ENCODE peak calls at places on chromosomes 3 and 15, in nine cellular contexts. E is stimulated activated CD4-positive, alpha-beta T cell treated with anti-CD3 and anti-CD28 coated beads, Interleukin-12 subunit alpha, Interleukin-12 subunit beta, amount 100 ng/mL, for 4 hours; D is Daoy; Q is mucosa of gallbladder; T is HEK293T; A is GM12892; J is HTR-8/SVneo; N is HFF-Myc; O is stimulated activated CD8-positive, alpha-beta memory T cell treated with anti-CD3 and anti-CD28 coated beads, Interleukin-4, amount 100 ng/mL, for 1 hour. X is an unnamed sample.

GRCh38 chr3:50193746-50194127 is 2.3 kb downstream of the GNAT1 start:
- DNase-seq in J (no peak), A (no peak), Q (no peak), D (no peak), O (no peak), N (no peak), T (no peak), E (no peak), X (no peak)

GRCh38 chr3:98557324-98558010 is 25.7 kb downstream of the GPR15 start:
- DNase-seq in N (no peak), O (no peak), E (peak; percentile 37), A (no peak), J (no peak), Q (no peak), D (peak; percentile 80), T (no peak), X (no peak)

GRCh38 chr3:10580426-10580825 is 75.0 kb upstream of the ATP2B2 start:
- DNase-seq in D (no peak), Q (no peak), E (no peak), T (no peak), A (no peak), O (no peak), N (no peak), J (no peak), X (no peak)

GRCh38 chr3:24222165-24222805 is 272.4 kb downstream of the THRB start:
- DNase-seq in N (no peak), O (no peak), D (peak; percentile 47), J (peak; percentile 23), Q (no peak), E (no peak), T (no peak), A (no peak), X (no peak)

GRCh38 chr15:75578206-75578947 is 738 bp downstream of the PTPN9 start:
- DNase-seq in O (no peak), A (peak; percentile 41), N (no peak), D (peak; percentile 28), J (peak; percentile 17), E (peak; percentile 19), T (peak; percentile 40), Q (no peak), X (no peak)

GRCh38 chr3:23889950-23890349 is 26.8 kb downstream of the NKIRAS1 start:
- DNase-seq in Q (no peak), T (no peak), O (no peak), E (no peak), J (no peak), A (no peak), D (no peak), N (no peak), X (no peak)

GRCh38 chr15:89749951-89750559 is 994 bp downstream of the MESP1 start:
- DNase-seq in A (no peak), T (no peak), N (no peak), Q (no peak), D (peak; percentile 18), E (peak; percentile 6), O (no peak), J (no peak), X (peak; percentile 16)

GRCh38 chr3:46883252-46884185 is 6.0 kb downstream of the PTH1R start:
- DNase-seq in Q (no peak), N (no peak), A (peak; percentile 53), E (peak; percentile 4), T (peak; percentile 63), J (no peak), O (no peak), D (peak; percentile 18), X (no peak)

GRCh38 chr3:41698931-41699330 is 263.0 kb downstream of the ULK4 start:
- DNase-seq in E (no peak), O (no peak), D (no peak), A (no peak), N (no peak), J (no peak), T (no peak), Q (no peak), X (no peak)

GRCh38 chr15:35281515-35281914 is 196.4 kb upstream of the NANOGP8 start:
- DNase-seq in A (no peak), T (no peak), J (no peak), N (no peak), Q (no peak), O (no peak), D (no peak), E (no peak), X (no peak)

GRCh38 chr3:11522398-11522715 is 121.4 kb downstream of the VGLL4 start:
- DNase-seq in Q (no peak), T (no peak), A (no peak), D (peak; percentile 52), O (no peak), J (no peak), E (no peak), N (no peak), X (no peak)

GRCh38 chr15:101439285-101439919 is 50.1 kb downstream of the PCSK6 start:
- DNase-seq in E (no peak), N (no peak), O (no peak), T (no peak), D (peak; percentile 16), Q (peak; percentile 36), J (no peak), A (no peak), X (no peak)

GRCh38 chr15:65963911-65964482 is 94.7 kb downstream of the RAB11A start:
- DNase-seq in N (no peak), D (no peak), A (no peak), T (no peak), Q (no peak), O (no peak), E (no peak), J (no peak), X (no peak)

GRCh38 chr15:72173401-72173800 is 24.2 kb downstream of the GRAMD2A start:
- DNase-seq in N (no peak), T (no peak), O (no peak), A (no peak), Q (no peak), J (no peak), D (no peak), E (no peak), X (no peak)

GRCh38 chr15:89377842-89378698 is 43.4 kb upstream of the POLG start:
- DNase-seq in A (no peak), O (no peak), E (no peak), N (no peak), Q (no peak), J (no peak), T (no peak), D (no peak), X (no peak)

GRCh38 chr3:193928354-193929209 is 207.4 kb upstream of the HES1 start:
- DNase-seq in Q (no peak), A (no peak), J (no peak), D (no peak), T (no peak), N (no peak), E (no peak), O (no peak), X (no peak)